ENCODE peak calls at places on chromosomes 11 and 22, in eight cellular contexts. A, I, P, S, G, Y, X and F are unnamed samples.

GRCh38 chr11:121557348-121557747 is 104.6 kb upstream of the SORL1-AS1 start:
- DNase-seq in A (no peak), I (no peak), P (no peak), S (no peak), G (no peak), Y (no peak), X (no peak), F (no peak)

GRCh38 chr11:28835317-28835716 is 727.1 kb downstream of the METTL15 start:
- DNase-seq in A (no peak), I (no peak), P (no peak), S (no peak), G (no peak), Y (no peak), X (no peak), F (no peak)

GRCh38 chr11:8243458-8243857 is 20.2 kb downstream of the LMO1 start:
- DNase-seq in A (no peak), I (no peak), P (no peak), S (no peak), G (no peak), Y (no peak), X (no peak), F (no peak)

GRCh38 chr11:10019906-10020682 is 273.9 kb downstream of the SBF2 start:
- DNase-seq in A (no peak), I (no peak), P (no peak), S (no peak), G (no peak), Y (no peak), X (no peak), F (peak; percentile 13)

GRCh38 chr11:64000026-64000739 is 13.9 kb downstream of the OTUB1 start:
- DNase-seq in A (no peak), I (peak; percentile 49), P (peak; percentile 59), S (peak; percentile 73), G (peak; percentile 43), Y (peak; percentile 33), X (peak; percentile 75), F (peak; percentile 39)

GRCh38 chr11:94834931-94835330 is 66.8 kb downstream of the AMOTL1 start:
- DNase-seq in A (no peak), I (no peak), P (no peak), S (no peak), G (no peak), Y (no peak), X (peak; percentile 44), F (no peak)

GRCh38 chr22:29786026-29786425 is 18.9 kb downstream of the UQCR10 start:
- DNase-seq in A (no peak), I (no peak), P (no peak), S (no peak), G (no peak), Y (no peak), X (no peak), F (no peak)

GRCh38 chr11:16364250-16364649 is 7.9 kb upstream of the SOX6 start:
- DNase-seq in A (no peak), I (no peak), P (no peak), S (no peak), G (no peak), Y (no peak), X (no peak), F (no peak)

GRCh38 chr11:11265994-11266606 is 87.0 kb downstream of the CSNK2A3 start:
- DNase-seq in A (no peak), I (no peak), P (peak; percentile 22), S (no peak), G (no peak), Y (peak; percentile 6), X (peak; percentile 13), F (peak; percentile 27)

GRCh38 chr11:11998091-11998781 is 10.2 kb downstream of the DKK3 start:
- DNase-seq in A (peak; percentile 73), I (no peak), P (no peak), S (no peak), G (peak; percentile 50), Y (peak; percentile 83), X (peak; percentile 90), F (no peak)

GRCh38 chr22:22614065-22614464 is 30.3 kb upstream of the GGTLC2 start:
- DNase-seq in A (no peak), I (no peak), P (no peak), S (no peak), G (no peak), Y (no peak), X (no peak), F (no peak)

GRCh38 chr11:115222218-115222862 is 281.9 kb downstream of the CADM1 start:
- DNase-seq in A (peak; percentile 58), I (no peak), P (no peak), S (no peak), G (peak; percentile 22), Y (peak; percentile 87), X (peak; percentile 23), F (no peak)

GRCh38 chr11:43035011-43035564 is 276.7 kb upstream of the API5 start:
- DNase-seq in A (no peak), I (no peak), P (no peak), S (no peak), G (no peak), Y (no peak), X (no peak), F (no peak)

GRCh38 chr11:8610532-8611116 is 16.6 kb upstream of the STK33 start:
- DNase-seq in A (no peak), I (no peak), P (no peak), S (no peak), G (peak; percentile 42), Y (peak; percentile 39), X (peak; percentile 44), F (no peak)

DNA sequence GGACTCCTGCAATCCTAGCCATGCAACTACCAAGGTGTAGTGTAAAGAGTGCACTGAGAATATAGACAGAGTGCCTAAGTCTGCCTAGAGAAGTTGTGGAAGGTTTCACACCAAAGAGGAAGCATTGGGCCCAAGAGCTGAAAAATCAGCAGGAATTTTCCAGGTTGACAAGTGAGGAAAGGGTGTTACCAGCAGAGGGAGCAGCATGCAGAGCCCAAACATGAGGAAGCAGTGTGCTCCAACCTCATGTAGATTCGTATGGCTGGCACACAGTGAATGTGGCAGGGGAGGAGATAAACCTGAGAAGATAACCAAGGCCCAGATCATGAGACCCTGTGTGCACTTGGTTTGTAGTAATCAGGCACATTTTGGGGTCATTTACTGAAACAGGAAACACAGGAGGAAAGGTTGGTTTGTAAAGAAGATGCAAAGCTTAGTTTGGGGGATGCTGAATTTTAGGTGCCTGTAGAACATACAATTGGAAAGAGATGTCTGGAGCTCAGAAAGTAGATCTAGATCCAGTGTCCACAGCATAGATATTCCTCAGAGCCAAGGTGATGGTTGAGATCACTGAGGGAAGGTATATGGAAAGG is 1.7 kb downstream of the HPX start:
- DNase-seq in A (no peak), I (no peak), P (peak; percentile 22), S (no peak), G (peak; percentile 50), Y (peak; percentile 35), X (peak; percentile 70), F (peak; percentile 72)
- H3K4me3 ChIP-seq in A (no peak overlapping the region), I (no peak overlapping the region), P (no peak overlapping the region), S (no peak overlapping the region), G (no peak overlapping the region), Y (no peak overlapping the region), X (no peak overlapping the region), F (no peak overlapping the region)

GRCh38 chr11:15278129-15278528 is 163.4 kb downstream of the INSC start:
- DNase-seq in A (peak; percentile 36), I (no peak), P (no peak), S (no peak), G (no peak), Y (no peak), X (peak; percentile 6), F (no peak)

GRCh38 chr11:15275141-15275540 is 160.4 kb downstream of the INSC start:
- DNase-seq in A (no peak), I (no peak), P (no peak), S (no peak), G (no peak), Y (no peak), X (no peak), F (no peak)

GRCh38 chr11:15280393-15280792 is 165.7 kb downstream of the INSC start:
- DNase-seq in A (no peak), I (no peak), P (no peak), S (no peak), G (no peak), Y (no peak), X (no peak), F (no peak)

GRCh38 chr11:15276616-15277015 is 161.9 kb downstream of the INSC start:
- DNase-seq in A (no peak), I (no peak), P (no peak), S (no peak), G (no peak), Y (no peak), X (peak; percentile 13), F (no peak)
- TF ChIP-seq CTCF in A (peak; percentile 39), I (no peak), P (no peak), S (peak; percentile 43), G (no peak), Y (peak; percentile 65), X (peak; percentile 23), F (no peak)

GRCh38 chr11:65558002-65558784 is at the start of gene LTBP3:
- DNase-seq in A (no peak), I (peak; percentile 80), P (peak; percentile 58), S (peak; percentile 87), G (peak; percentile 87), Y (peak; percentile 69), X (peak; percentile 82), F (no peak)

GRCh38 chr11:65558785-65559509 is 788 bp upstream of the LTBP3 start:
- DNase-seq in A (no peak), I (no peak), P (no peak), S (peak; percentile 76), G (no peak), Y (peak; percentile 41), X (peak; percentile 36), F (no peak)

GRCh38 chr11:65555693-65556231 is 2.4 kb downstream of the LTBP3 start:
- DNase-seq in A (peak; percentile 80), I (no peak), P (no peak), S (peak; percentile 64), G (peak; percentile 98), Y (peak; percentile 76), X (peak; percentile 69), F (no peak)

GRCh38 chr11:65556470-65557279 is 1.5 kb downstream of the LTBP3 start:
- DNase-seq in A (no peak), I (no peak), P (no peak), S (no peak), G (no peak), Y (no peak), X (no peak), F (no peak)

DNA sequence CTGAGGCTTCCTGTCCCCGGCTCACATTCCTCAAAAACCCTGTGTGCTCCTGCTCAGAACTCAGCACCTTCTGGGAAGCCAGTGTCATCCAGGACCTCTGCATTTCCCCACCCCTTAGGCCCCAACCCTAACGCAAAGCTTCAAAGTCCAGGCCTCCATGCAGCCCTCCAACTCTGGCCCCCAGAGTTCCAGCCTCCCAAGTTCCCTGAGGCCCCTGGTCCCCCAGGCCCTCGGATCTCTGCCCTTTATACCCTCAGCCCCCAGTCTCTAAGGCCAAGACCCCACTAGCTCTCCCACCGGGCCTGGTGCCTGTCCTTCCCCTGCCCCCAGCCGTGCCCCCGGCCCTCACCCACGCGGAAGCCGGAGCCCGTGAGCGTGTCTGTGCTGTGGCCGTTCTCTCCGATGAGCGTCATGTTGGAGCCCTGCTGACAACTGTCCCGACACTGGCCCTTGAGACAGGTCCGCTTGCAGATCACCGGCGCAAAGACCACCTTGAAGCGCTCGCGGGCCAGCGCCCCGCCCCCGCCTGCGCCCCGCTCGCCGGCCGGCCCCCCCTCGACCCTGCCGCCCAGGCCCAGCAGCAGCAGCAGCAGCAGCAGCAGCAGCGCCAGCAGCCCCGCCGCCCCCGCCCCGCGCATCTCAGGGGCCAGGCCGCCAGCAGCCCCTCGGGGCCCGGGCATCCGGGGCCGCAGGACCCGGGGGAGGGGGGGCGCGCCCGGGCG is 718 bp downstream of the LTBP3 start:
- DNase-seq in A (no peak), I (no peak), P (no peak), S (no peak), G (no peak), Y (no peak), X (peak; percentile 32), F (no peak)
- H3K4me3 ChIP-seq in A (peak overlapping the region; percentile 70), I (peak overlapping the region; percentile 60), P (peak overlapping the region; percentile 51), S (peak overlapping the region; percentile 79), G (no peak overlapping the region), Y (peak overlapping the region; percentile 73), X (peak overlapping the region; percentile 60), F (no peak overlapping the region)

GRCh38 chr11:67732045-67732787 is 57.8 kb upstream of the ALDH3B2 start:
- DNase-seq in A (no peak), I (no peak), P (no peak), S (no peak), G (no peak), Y (no peak), X (no peak), F (no peak)
- TF ChIP-seq CTCF in A (peak; percentile 24), I (peak; percentile 34), P (no peak), S (no peak), G (no peak), Y (peak; percentile 29), X (peak; percentile 11), F (no peak)